ENCODE peak calls at places on chromosomes 12 and 14, in four cellular contexts. R is mammary epithelial cell, K is lower lobe of right lung, G is GM23338. J is an unnamed sample.

GRCh38 chr12:77133566-77133965 is 68.2 kb upstream of the E2F7 start:
- DNase-seq in R (peak; percentile 58), K (no peak), G (peak; percentile 86), J (peak; percentile 9)

GRCh38 chr12:42729532-42729895 is 140.0 kb upstream of the PRICKLE1 start:
- DNase-seq in R (no peak), K (no peak), G (no peak), J (no peak)

GRCh38 chr14:105421723-105422615 is 2.3 kb downstream of the MTA1 start:
- DNase-seq in R (no peak), K (no peak), G (no peak), J (peak; percentile 64)

GRCh38 chr12:104571328-104571727 is 114.6 kb downstream of the CHST11 start:
- DNase-seq in R (no peak), K (no peak), G (no peak), J (no peak)

GRCh38 chr12:110269622-110270124 is 11.4 kb upstream of the ATP2A2 start:
- DNase-seq in R (peak; percentile 43), K (no peak), G (peak; percentile 42), J (no peak)

GRCh38 chr14:22560638-22561365 is 28.2 kb downstream of the DAD1 start:
- DNase-seq in R (no peak), K (no peak), G (no peak), J (no peak)

GRCh38 chr12:47813491-47814196 is 6.1 kb downstream of the HDAC7 start:
- DNase-seq in R (no peak), K (no peak), G (peak; percentile 57), J (peak; percentile 82)

GRCh38 chr14:20631023-20631820 is 10.3 kb downstream of the OR6S1 start:
- DNase-seq in R (peak; percentile 49), K (no peak), G (peak; percentile 73), J (no peak)

GRCh38 chr14:53384073-53384472 is 230.9 kb upstream of the DDHD1 start:
- DNase-seq in R (peak; percentile 60), K (no peak), G (no peak), J (no peak)

GRCh38 chr12:59808317-59808910 is 212.6 kb downstream of the SLC16A7 start:
- DNase-seq in R (peak; percentile 22), K (no peak), G (peak; percentile 73), J (peak; percentile 44)

GRCh38 chr12:65121049-65121955 is at the start of gene WIF1:
- DNase-seq in R (peak; percentile 37), K (peak; percentile 84), G (peak; percentile 92), J (peak; percentile 84)

GRCh38 chr12:2973566-2973965 is 14.4 kb downstream of the TEAD4 start:
- DNase-seq in R (no peak), K (no peak), G (no peak), J (no peak)

GRCh38 chr14:48937796-48938195 is 648.4 kb downstream of the RPS29 start:
- DNase-seq in R (no peak), K (no peak), G (no peak), J (no peak)

GRCh38 chr12:67940780-67941243 is 48.4 kb upstream of the IFNG-AS1 start:
- DNase-seq in R (peak; percentile 43), K (no peak), G (no peak), J (no peak)

GRCh38 chr12:98465950-98466349 is 49.4 kb upstream of the TMPO start:
- DNase-seq in R (no peak), K (no peak), G (no peak), J (no peak)

GRCh38 chr12:64181504-64182291 is 40.4 kb downstream of the KICS2 start:
- DNase-seq in R (peak; percentile 98), K (no peak), G (peak; percentile 42), J (peak; percentile 33)

GRCh38 chr14:77014004-77014604 is 14.4 kb downstream of the IRF2BPL start:
- DNase-seq in R (no peak), K (no peak), G (peak; percentile 43), J (peak; percentile 77)

GRCh38 chr12:946656-947055 is 2.8 kb downstream of the RAD52 start:
- DNase-seq in R (no peak), K (no peak), G (no peak), J (no peak)
- H3K4me3 ChIP-seq in R (no peak overlapping the region), K (no peak overlapping the region), G (no peak overlapping the region), J (no peak overlapping the region)

DNA sequence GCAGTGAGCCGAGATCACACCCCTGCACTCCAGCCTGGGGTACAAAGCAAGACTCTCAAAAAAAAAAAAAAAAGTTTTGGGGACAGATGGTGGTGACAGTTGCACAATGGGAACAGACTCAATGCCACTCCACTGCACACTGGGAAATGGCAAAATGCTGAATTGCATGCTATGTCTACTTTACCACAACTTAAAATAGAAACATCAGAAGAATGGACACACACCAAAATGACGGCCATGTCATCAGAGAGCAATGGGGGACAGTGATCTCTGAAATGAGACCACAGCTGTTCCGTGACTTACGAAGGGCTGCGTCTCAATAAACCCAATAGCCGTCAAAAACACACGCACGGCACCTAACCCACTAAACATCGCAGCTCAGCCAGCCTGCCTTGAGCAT is 13.7 kb downstream of the DDX54 start:
- DNase-seq in R (no peak), K (no peak), G (no peak), J (no peak)
- H3K36me3 ChIP-seq in R (peaks cover 30% of the 10 kb centered on the region), K (peaks cover 100% of the 10 kb centered on the region), G (peaks cover 49% of the 10 kb centered on the region), J (peaks cover 43% of the 10 kb centered on the region)

DNA sequence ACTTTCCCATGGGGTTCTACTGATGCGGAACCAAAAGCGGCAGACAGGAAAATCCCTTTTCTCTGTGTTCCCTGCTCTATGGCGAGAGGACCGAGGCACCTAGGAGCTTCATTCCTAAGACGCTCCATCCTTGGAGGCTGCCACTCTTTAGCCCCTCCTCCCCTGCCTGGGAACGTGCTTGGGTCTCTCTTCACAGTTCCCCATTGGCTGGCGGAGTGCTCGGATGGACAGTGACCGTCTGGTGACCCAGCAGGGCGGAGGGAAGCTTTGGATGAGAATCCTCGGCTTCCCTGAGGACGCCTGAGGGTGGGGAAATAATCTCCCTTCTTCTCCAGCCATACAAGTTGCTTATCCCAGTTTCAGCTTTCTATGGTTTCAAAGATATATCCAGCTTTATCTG is 37.3 kb downstream of the KCNA5 start:
- DNase-seq in R (no peak), K (no peak), G (peak; percentile 72), J (peak; percentile 64)
- H3K4me3 ChIP-seq in R (no peak overlapping the region), K (no peak overlapping the region), G (no peak overlapping the region), J (no peak overlapping the region)

GRCh38 chr12:112196476-112196875 is 71.1 kb downstream of the TRAFD1 start:
- DNase-seq in R (no peak), K (no peak), G (no peak), J (no peak)
- H3K36me3 ChIP-seq in R (peaks cover 13% of the 10 kb centered on the region), K (peaks cover 80% of the 10 kb centered on the region), G (peaks cover 7% of the 10 kb centered on the region), J (peaks cover 28% of the 10 kb centered on the region)

GRCh38 chr14:33998263-33998662 is 47.4 kb upstream of the EGLN3 start:
- DNase-seq in R (no peak), K (no peak), G (no peak), J (no peak)
- H3K4me3 ChIP-seq in R (no peak overlapping the region), K (no peak overlapping the region), G (no peak overlapping the region), J (no peak overlapping the region)

DNA sequence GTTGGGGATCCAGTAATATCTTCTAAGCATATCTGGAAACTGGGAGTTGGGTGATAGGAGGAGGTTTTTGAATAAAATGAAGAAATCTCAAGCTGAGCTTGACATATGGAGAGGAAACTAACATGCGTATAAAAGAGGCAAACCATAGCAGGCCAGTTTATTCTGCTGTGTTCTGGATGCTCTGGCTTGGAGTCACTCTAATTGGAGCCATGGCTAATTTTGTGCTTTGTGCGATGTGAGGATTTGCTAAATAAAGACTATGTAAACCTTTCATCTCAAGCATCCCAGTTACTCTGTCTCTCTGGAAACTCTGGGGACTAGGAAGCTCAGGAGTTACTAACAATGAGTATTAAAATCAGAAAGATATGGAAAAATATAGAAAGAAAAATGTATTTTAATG is 66.5 kb downstream of the ATF7IP start:
- DNase-seq in R (no peak), K (no peak), G (no peak), J (no peak)
- H3K36me3 ChIP-seq in R (peaks cover 7% of the 10 kb centered on the region), K (peaks cover 38% of the 10 kb centered on the region), G (peaks cover 19% of the 10 kb centered on the region), J (peaks cover 13% of the 10 kb centered on the region)

DNA sequence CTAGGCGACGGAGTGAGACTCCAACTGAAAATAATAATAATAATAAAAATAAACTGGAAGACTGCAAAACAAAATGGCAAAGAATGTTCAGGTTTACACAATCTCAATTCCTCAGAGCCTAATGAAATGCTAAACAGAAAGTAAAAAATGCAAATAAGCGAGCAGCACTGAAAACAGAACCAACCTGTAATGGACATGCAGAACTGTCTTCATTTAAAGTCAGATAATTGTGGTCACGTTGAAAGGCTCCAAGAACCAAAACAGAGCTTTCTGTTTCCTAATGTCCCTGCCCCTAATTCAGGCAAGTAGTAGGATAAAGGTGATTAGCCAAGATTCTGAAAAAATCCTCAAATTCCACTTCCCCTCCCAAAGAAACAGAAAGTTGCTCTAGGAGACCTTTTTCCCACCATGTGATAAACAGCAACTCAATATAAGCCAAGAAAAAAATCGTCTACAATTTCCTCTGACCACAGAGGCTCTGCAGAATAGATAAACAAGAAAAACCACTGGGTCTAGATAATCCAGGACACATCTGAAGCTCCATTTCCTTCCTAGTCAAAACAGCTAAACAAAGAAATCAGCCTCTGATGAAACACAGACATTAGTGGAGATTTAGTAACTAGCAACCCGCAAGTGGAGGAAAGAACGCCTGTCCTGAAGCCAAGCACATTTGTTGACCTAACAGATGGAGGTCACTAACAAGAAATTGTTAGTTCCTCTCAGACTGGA is 3.0 kb downstream of the MIS18BP1 start:
- DNase-seq in R (no peak), K (no peak), G (no peak), J (no peak)
- H3K4me3 ChIP-seq in R (no peak overlapping the region), K (peak overlapping the region; percentile 23), G (peak overlapping the region; percentile 27), J (no peak overlapping the region)

GRCh38 chr12:54415223-54415929 is 3.7 kb downstream of the ITGA5 start:
- DNase-seq in R (no peak), K (no peak), G (no peak), J (no peak)

GRCh38 chr12:54418441-54419087 is 502 bp downstream of the ITGA5 start:
- DNase-seq in R (no peak), K (no peak), G (peak; percentile 66), J (peak; percentile 88)

GRCh38 chr12:54416908-54417603 is 2.0 kb downstream of the ITGA5 start:
- DNase-seq in R (no peak), K (no peak), G (no peak), J (no peak)

GRCh38 chr12:54419088-54419887 is at the start of gene ITGA5:
- DNase-seq in R (peak; percentile 76), K (peak; percentile 81), G (peak; percentile 73), J (peak; percentile 93)

DNA sequence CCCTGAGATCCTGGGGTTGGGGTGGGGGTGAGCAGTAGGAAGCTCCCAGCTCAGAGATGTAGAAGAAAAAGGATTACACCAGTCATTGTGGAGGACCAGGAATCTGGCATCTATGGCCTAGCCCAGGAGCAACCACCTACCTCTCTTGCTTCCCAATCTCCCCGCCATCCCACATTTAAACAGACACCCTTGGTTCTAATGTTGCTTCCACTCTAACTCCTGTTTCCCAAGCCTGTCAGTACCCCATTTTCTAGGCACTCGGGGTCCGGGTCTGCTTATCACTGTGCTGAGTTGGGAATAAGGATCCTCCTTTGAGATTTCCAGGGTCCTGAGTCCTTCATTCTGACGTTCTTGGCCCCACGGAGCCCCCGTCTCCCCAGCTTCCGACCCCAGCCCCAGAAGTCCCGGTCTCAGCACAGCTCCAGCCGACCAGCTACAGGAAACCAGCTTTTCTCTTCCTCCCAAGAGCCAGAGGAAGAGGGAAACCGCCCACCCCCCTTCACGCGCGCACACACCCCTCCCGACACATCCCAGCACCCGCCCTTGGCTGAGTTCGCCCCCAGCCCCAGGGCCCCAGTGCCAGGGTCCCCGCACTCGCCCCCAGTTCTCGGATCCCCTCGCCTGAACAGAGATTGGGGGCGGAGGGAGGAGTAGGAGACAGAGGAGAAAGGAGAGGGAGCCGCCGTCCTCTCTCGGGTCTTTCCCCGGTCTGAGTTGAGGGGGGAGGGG is 1.2 kb downstream of the ITGA5 start:
- DNase-seq in R (no peak), K (no peak), G (peak; percentile 52), J (peak; percentile 86)
- H3K36me3 ChIP-seq in R (peaks cover 3% of the 10 kb centered on the region), K (no peaks in the 10 kb centered on the region), G (no peaks in the 10 kb centered on the region), J (no peaks in the 10 kb centered on the region)